ENCODE peak calls at places on chromosomes 16 and 17, in eight cellular contexts. M is heart left ventricle, B is suprapubic skin, J is breast epithelium, W is cardiac muscle cell, Q is PC-9, L is AG09309, N is mesendoderm. K is an unnamed sample.

GRCh38 chr17:79901131-79901530 is 61.9 kb upstream of the CBX4 start:
- DNase-seq in M (no peak), B (no peak), J (peak), W (no peak), Q (no peak), L (no peak), N (no peak), K (no peak)

GRCh38 chr16:85675528-85675927 is 13.2 kb downstream of the GINS2 start:
- DNase-seq in M (no peak), B (no peak), J (no peak), W (peak), Q (no peak), L (no peak), N (no peak), K (no peak)

GRCh38 chr16:80200079-80200478 is 340.7 kb upstream of the DYNLRB2 start:
- DNase-seq in M (no peak), B (no peak), J (no peak), W (no peak), Q (no peak), L (no peak), N (no peak), K (no peak)

GRCh38 chr16:55470533-55471371 is 8.2 kb upstream of the MMP2 start:
- DNase-seq in M (no peak), B (no peak), J (peak), W (peak), Q (peak), L (peak), N (peak), K (no peak)

GRCh38 chr17:42832934-42833770 is at the start of gene PSME3:
- DNase-seq in M (peak), B (peak), J (peak), W (peak), Q (peak), L (no peak), N (peak), K (peak)

GRCh38 chr17:40416671-40417070 is 1.0 kb downstream of the TOP2A start:
- DNase-seq in M (no peak), B (no peak), J (no peak), W (no peak), Q (no peak), L (no peak), N (no peak), K (no peak)

GRCh38 chr17:9228408-9229159 is 207.3 kb downstream of the NTN1 start:
- DNase-seq in M (no peak), B (no peak), J (no peak), W (peak), Q (no peak), L (peak), N (no peak), K (no peak)

GRCh38 chr17:79777166-79777843 is 643 bp upstream of the CBX2 start:
- DNase-seq in M (peak), B (no peak), J (no peak), W (peak), Q (no peak), L (no peak), N (peak), K (no peak)

GRCh38 chr17:64779344-64780095 is 117.4 kb upstream of the SMURF2 start:
- DNase-seq in M (no peak), B (peak), J (no peak), W (no peak), Q (no peak), L (no peak), N (peak), K (no peak)

GRCh38 chr16:81582655-81583441 is 138.2 kb downstream of the CMIP start:
- DNase-seq in M (no peak), B (no peak), J (no peak), W (peak), Q (peak), L (no peak), N (peak), K (no peak)

GRCh38 chr17:48854774-48855476 is 24.1 kb downstream of the CALCOCO2 start:
- DNase-seq in M (no peak), B (no peak), J (no peak), W (no peak), Q (no peak), L (no peak), N (no peak), K (no peak)

GRCh38 chr17:42111901-42112551 is 488 bp downstream of the DHX58 start:
- DNase-seq in M (no peak), B (no peak), J (no peak), W (peak), Q (no peak), L (no peak), N (no peak), K (no peak)

GRCh38 chr16:967546-968295 is 3.1 kb downstream of the LMF1 start:
- DNase-seq in M (no peak), B (peak), J (no peak), W (no peak), Q (no peak), L (no peak), N (no peak), K (no peak)

GRCh38 chr17:28045304-28045703 is 2.8 kb downstream of the NLK start:
- DNase-seq in M (no peak), B (no peak), J (no peak), W (no peak), Q (no peak), L (no peak), N (no peak), K (no peak)

GRCh38 chr17:40093005-40093579 is 7.3 kb downstream of the NR1D1 start:
- DNase-seq in M (no peak), B (no peak), J (no peak), W (no peak), Q (no peak), L (no peak), N (no peak), K (no peak)

GRCh38 chr17:57859601-57860413 is 10.0 kb upstream of the MRPS23 start:
- DNase-seq in M (no peak), B (no peak), J (no peak), W (no peak), Q (no peak), L (no peak), N (no peak), K (no peak)

GRCh38 chr16:75593825-75594820 is 27.9 kb downstream of the GABARAPL2 start:
- DNase-seq in M (no peak), B (no peak), J (no peak), W (peak), Q (no peak), L (peak), N (peak), K (no peak)

GRCh38 chr16:81624718-81625543 is 154.2 kb upstream of the PLCG2 start:
- DNase-seq in M (peak), B (no peak), J (no peak), W (no peak), Q (peak), L (no peak), N (no peak), K (no peak)

GRCh38 chr17:8981443-8981842 is 15.9 kb upstream of the PIK3R5 start:
- DNase-seq in M (no peak), B (no peak), J (no peak), W (no peak), Q (no peak), L (no peak), N (no peak), K (no peak)

GRCh38 chr17:66580178-66580577 is 254.7 kb upstream of the CACNG5 start:
- DNase-seq in M (peak), B (peak), J (no peak), W (peak), Q (peak), L (no peak), N (peak), K (no peak)

GRCh38 chr17:2214887-2215615 is 88.5 kb downstream of the SMG6 start:
- DNase-seq in M (no peak), B (no peak), J (no peak), W (peak), Q (no peak), L (no peak), N (no peak), K (no peak)

GRCh38 chr16:1082266-1082951 is 9.9 kb downstream of the SSTR5 start:
- DNase-seq in M (no peak), B (no peak), J (no peak), W (peak), Q (no peak), L (no peak), N (no peak), K (no peak)

GRCh38 chr17:80724723-80725388 is 180.2 kb downstream of the RPTOR start:
- DNase-seq in M (no peak), B (no peak), J (no peak), W (peak), Q (no peak), L (peak), N (peak), K (no peak)

GRCh38 chr16:71311553-71312158 is 22.5 kb upstream of the CMTR2 start:
- DNase-seq in M (no peak), B (no peak), J (no peak), W (peak), Q (no peak), L (no peak), N (peak), K (no peak)

GRCh38 chr17:50534222-50534978 is 1.9 kb downstream of the EPN3 start:
- DNase-seq in M (no peak), B (no peak), J (peak), W (no peak), Q (peak), L (no peak), N (peak), K (no peak)

GRCh38 chr17:1779571-1780074 is 17.8 kb downstream of the SERPINF1 start:
- DNase-seq in M (no peak), B (peak), J (peak), W (peak), Q (no peak), L (peak), N (no peak), K (no peak)

GRCh38 chr16:81543571-81543970 is 99.0 kb downstream of the CMIP start:
- DNase-seq in M (no peak), B (no peak), J (no peak), W (no peak), Q (no peak), L (no peak), N (no peak), K (no peak)

GRCh38 chr17:36934144-36934758 is 3.0 kb upstream of the LHX1 start:
- DNase-seq in M (no peak), B (no peak), J (no peak), W (no peak), Q (no peak), L (no peak), N (no peak), K (no peak)

GRCh38 chr16:12661656-12662172 is 142.0 kb downstream of the CPPED1 start:
- DNase-seq in M (no peak), B (no peak), J (no peak), W (peak), Q (no peak), L (no peak), N (peak), K (no peak)

GRCh38 chr16:78705694-78706093 is 606.2 kb downstream of the WWOX start:
- DNase-seq in M (no peak), B (no peak), J (no peak), W (peak), Q (peak), L (no peak), N (peak), K (peak)

GRCh38 chr17:15343749-15344148 is 2.4 kb upstream of the TEKT3 start:
- DNase-seq in M (no peak), B (no peak), J (no peak), W (peak), Q (no peak), L (no peak), N (peak), K (no peak)

GRCh38 chr17:60598001-60598736 is 1.8 kb upstream of the PPM1D start:
- DNase-seq in M (no peak), B (no peak), J (no peak), W (no peak), Q (no peak), L (no peak), N (no peak), K (no peak)

GRCh38 chr16:46886764-46887523 is 2.8 kb downstream of the GPT2 start:
- DNase-seq in M (no peak), B (no peak), J (no peak), W (no peak), Q (no peak), L (no peak), N (no peak), K (no peak)

GRCh38 chr16:68450741-68451140 is 2.4 kb upstream of the SMPD3 start:
- DNase-seq in M (no peak), B (no peak), J (no peak), W (no peak), Q (no peak), L (no peak), N (no peak), K (no peak)

GRCh38 chr16:188674-189073 is 8.4 kb downstream of the HBQ1 start:
- DNase-seq in M (no peak), B (no peak), J (no peak), W (no peak), Q (no peak), L (no peak), N (peak), K (no peak)

GRCh38 chr17:4233668-4234258 is 30.0 kb downstream of the ANKFY1 start:
- DNase-seq in M (no peak), B (no peak), J (no peak), W (no peak), Q (no peak), L (no peak), N (no peak), K (no peak)

GRCh38 chr17:4234406-4234805 is 29.4 kb downstream of the ANKFY1 start:
- DNase-seq in M (no peak), B (no peak), J (no peak), W (peak), Q (no peak), L (no peak), N (no peak), K (no peak)

GRCh38 chr17:4230142-4230541 is 33.6 kb downstream of the ANKFY1 start:
- DNase-seq in M (no peak), B (no peak), J (no peak), W (peak), Q (peak), L (peak), N (peak), K (no peak)

GRCh38 chr17:4232168-4232813 is 31.5 kb downstream of the ANKFY1 start:
- DNase-seq in M (no peak), B (no peak), J (no peak), W (peak), Q (no peak), L (peak), N (no peak), K (no peak)

GRCh38 chr17:4229627-4230026 is 34.2 kb downstream of the ANKFY1 start:
- DNase-seq in M (no peak), B (no peak), J (no peak), W (peak), Q (no peak), L (peak), N (peak), K (no peak)
- H3K4me3 ChIP-seq in M (peak), B (no peak), J (peak), W (no peak), Q (no peak), L (no peak), N (no peak), K (no peak)

DNA sequence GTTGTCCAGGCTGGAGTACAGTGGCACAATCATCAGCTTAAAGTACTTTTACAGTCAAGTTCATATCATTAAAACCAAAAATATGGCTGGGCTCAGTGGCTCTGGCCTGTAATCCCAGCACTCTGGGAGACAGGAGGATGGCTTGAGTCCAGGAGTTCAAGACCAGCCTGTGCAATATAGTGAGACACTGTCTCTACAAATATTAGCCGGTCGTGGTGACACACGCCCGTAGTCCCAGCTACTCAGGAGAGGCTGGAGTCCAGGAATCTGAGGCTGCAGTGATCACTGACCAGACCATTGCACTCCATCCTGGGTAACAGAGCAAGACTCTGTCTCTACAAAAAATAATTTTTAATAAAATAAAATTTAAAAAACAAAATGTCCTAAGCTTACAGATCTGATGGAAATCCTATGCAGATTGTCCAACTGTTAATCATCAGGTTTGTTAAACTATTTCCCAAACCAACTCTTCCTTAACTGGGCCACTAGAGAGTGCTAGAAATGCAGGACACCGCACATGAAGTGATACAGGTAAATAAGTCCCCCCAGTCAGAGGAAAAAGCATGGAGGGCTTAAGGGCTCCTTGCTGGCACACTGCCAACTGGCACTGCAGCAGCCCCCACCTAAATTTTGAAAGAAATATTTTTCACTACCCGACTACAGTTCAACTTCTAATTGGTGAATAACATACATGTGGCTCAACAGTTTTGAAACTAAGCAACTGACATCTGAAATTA is 2.8 kb downstream of the USP22 start:
- DNase-seq in M (no peak), B (no peak), J (no peak), W (peak), Q (peak), L (no peak), N (peak), K (no peak)
- H3K4me3 ChIP-seq in M (peak), B (peak), J (peak), W (peak), Q (peak), L (peak), N (peak), K (peak)

GRCh38 chr17:77645441-77646430 is 312.8 kb upstream of the TNRC6C start:
- DNase-seq in M (no peak), B (peak), J (no peak), W (peak), Q (no peak), L (peak), N (peak), K (no peak)
- H3K4me3 ChIP-seq in M (peak), B (no peak), J (peak), W (no peak), Q (no peak), L (no peak), N (no peak), K (no peak)

GRCh38 chr17:44308320-44308818 is at the start of gene RUNDC3A:
- DNase-seq in M (peak), B (no peak), J (peak), W (peak), Q (peak), L (no peak), N (peak), K (no peak)

GRCh38 chr17:44310188-44310587 is 1.8 kb downstream of the RUNDC3A start:
- DNase-seq in M (no peak), B (no peak), J (no peak), W (no peak), Q (no peak), L (no peak), N (no peak), K (no peak)

GRCh38 chr17:44308865-44309264 is 464 bp downstream of the RUNDC3A start:
- DNase-seq in M (no peak), B (no peak), J (no peak), W (no peak), Q (no peak), L (no peak), N (no peak), K (no peak)

GRCh38 chr17:44309472-44309871 is 1.1 kb downstream of the RUNDC3A start:
- DNase-seq in M (no peak), B (no peak), J (no peak), W (no peak), Q (no peak), L (no peak), N (peak), K (no peak)

GRCh38 chr17:44307387-44308186 is 814 bp upstream of the RUNDC3A start:
- DNase-seq in M (no peak), B (no peak), J (no peak), W (peak), Q (no peak), L (no peak), N (peak), K (no peak)
- H3K4me3 ChIP-seq in M (peak), B (peak), J (peak), W (peak), Q (peak), L (no peak), N (peak), K (no peak)

GRCh38 chr17:54969658-54970572 is 1.4 kb downstream of the STXBP4 start:
- DNase-seq in M (no peak), B (no peak), J (no peak), W (no peak), Q (no peak), L (no peak), N (no peak), K (no peak)
- H3K4me3 ChIP-seq in M (peak), B (peak), J (peak), W (peak), Q (peak), L (peak), N (no peak), K (peak)

GRCh38 chr17:5788266-5788900 is 204.1 kb upstream of the NLRP1 start:
- DNase-seq in M (no peak), B (no peak), J (no peak), W (no peak), Q (no peak), L (no peak), N (peak), K (no peak)

GRCh38 chr17:5786510-5786875 is 202.2 kb upstream of the NLRP1 start:
- DNase-seq in M (no peak), B (no peak), J (no peak), W (no peak), Q (no peak), L (no peak), N (no peak), K (no peak)

GRCh38 chr17:5793157-5793556 is 208.8 kb upstream of the NLRP1 start:
- DNase-seq in M (no peak), B (no peak), J (no peak), W (no peak), Q (no peak), L (no peak), N (no peak), K (no peak)

GRCh38 chr17:5785867-5786509 is 201.7 kb upstream of the NLRP1 start:
- DNase-seq in M (no peak), B (no peak), J (no peak), W (no peak), Q (no peak), L (no peak), N (peak), K (peak)

GRCh38 chr17:5789443-5789842 is 205.1 kb upstream of the NLRP1 start:
- DNase-seq in M (no peak), B (peak), J (no peak), W (no peak), Q (no peak), L (no peak), N (no peak), K (no peak)
- H3K4me3 ChIP-seq in M (no peak), B (no peak), J (no peak), W (no peak), Q (peak), L (no peak), N (no peak), K (no peak)

GRCh38 chr16:5381481-5381880 is 283.9 kb upstream of the EEF2KMT start:
- DNase-seq in M (no peak), B (no peak), J (no peak), W (no peak), Q (no peak), L (no peak), N (no peak), K (no peak)
- H3K4me3 ChIP-seq in M (no peak), B (no peak), J (no peak), W (no peak), Q (no peak), L (no peak), N (no peak), K (no peak)

DNA sequence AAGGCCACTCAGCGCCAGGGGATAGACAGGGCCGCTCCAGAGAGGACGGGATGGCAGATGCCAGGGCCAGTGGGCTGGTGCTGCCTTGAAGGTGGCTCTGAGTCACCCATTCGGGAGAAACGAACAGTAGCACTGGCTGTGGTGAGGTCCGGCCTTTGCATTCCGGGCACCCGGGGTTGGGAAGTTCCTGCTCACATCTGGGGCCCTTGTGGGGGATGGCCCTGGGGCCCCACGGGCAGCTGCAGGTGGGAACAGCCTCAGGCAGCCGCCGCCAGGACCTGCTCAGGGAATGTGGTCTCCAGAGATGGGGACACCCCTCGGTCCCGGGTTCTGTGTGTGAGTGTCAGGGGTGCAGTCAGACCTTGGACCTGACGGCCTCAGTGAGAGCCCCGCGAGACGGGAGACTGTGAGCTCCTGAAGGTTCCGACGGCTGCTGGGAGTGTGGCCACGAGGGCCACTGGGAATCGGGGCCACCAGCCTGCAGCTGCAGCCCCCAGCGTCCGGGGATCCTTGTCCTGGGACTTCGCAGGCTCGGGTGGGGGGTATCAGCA is 1.4 kb downstream of the CBFA2T3 start:
- DNase-seq in M (peak), B (no peak), J (no peak), W (no peak), Q (no peak), L (no peak), N (no peak), K (no peak)
- H3K4me3 ChIP-seq in M (peak), B (peak), J (no peak), W (no peak), Q (no peak), L (no peak), N (no peak), K (peak)

K was measured in GM12878.